ENCODE peak calls at places on chromosomes 6 and 20, in four cellular contexts. E, Y, L and S are unnamed samples.

GRCh38 chr6:83921315-83921714 is 61.8 kb downstream of the CYB5R4 start:
- DNase-seq in Y (no peak), E (no peak), L (no peak), S (peak)

GRCh38 chr6:168007592-168008338 is 10.3 kb downstream of the KIF25 start:
- DNase-seq in L (no peak), Y (peak), E (peak), S (no peak)

GRCh38 chr20:48197034-48197433 is 411.8 kb upstream of the SULF2 start:
- DNase-seq in E (no peak), Y (no peak), L (no peak), S (no peak)

GRCh38 chr6:35080821-35081425 is 60.2 kb downstream of the TCP11 start:
- DNase-seq in L (no peak), Y (no peak), E (no peak), S (no peak)

GRCh38 chr6:35727935-35728662 is 8.7 kb upstream of the ARMC12 start:
- DNase-seq in Y (peak), E (peak), L (no peak), S (peak)

GRCh38 chr6:90186637-90187361 is 109.8 kb downstream of the BACH2 start:
- DNase-seq in L (no peak), E (no peak), Y (no peak), S (no peak)

GRCh38 chr20:16530201-16530681 is 43.0 kb downstream of the KIF16B start:
- DNase-seq in L (no peak), E (peak), Y (peak), S (no peak)

GRCh38 chr6:93915961-93916360 is 496.6 kb upstream of the EPHA7 start:
- DNase-seq in Y (no peak), L (no peak), E (no peak), S (no peak)

GRCh38 chr6:71294121-71294523 is 5.5 kb downstream of the OGFRL1 start:
- DNase-seq in Y (peak), L (no peak), E (peak), S (no peak)

GRCh38 chr6:144202879-144203468 is 52.7 kb downstream of the STX11 start:
- DNase-seq in E (peak), Y (no peak), L (no peak), S (no peak)

DNA sequence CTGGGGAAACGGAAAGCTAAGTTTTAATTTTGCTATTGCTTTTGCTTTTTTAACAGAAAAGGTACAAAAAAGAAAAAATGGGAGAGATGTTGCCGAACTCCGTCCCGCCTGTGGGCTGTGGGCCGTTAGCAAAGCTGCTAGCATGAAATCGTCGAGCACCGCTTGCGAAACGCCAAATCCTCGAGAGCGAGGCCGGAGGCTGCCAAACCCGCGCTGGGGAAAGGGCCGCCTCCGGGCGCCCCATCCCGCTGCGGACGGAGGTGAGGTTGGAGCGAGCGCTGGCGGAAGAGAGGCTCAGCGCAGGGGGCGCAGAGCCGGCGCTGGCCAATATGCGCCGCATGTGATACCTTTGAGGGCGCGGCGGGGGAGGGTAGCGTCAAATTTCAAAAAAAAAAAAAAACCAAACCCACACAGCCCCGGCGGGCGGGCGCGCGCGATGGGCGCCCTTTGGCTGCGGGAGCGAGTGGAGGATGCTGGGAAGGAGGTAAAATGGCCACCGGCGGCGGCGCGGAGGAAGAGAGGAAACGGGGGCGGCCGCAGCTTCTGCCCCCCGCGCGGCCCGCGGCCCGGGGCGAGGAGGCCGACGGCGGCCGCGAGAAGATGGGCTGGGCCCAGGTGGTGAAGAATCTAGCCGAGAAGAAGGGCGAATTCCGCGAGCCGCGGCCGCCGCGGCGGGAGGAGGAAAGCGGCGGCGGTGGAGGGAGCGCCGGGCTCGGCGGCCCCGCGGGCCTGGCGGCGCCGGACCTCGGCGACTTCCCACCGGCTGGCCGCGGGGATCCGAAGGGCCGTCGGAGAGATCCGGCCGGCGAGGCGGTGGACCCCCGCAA is at the start of gene ZCCHC3:
- DNase-seq in E (peak), Y (peak), L (peak), S (peak)
- H2BK15ac ChIP-seq in E (peak), Y (peak), L (peak), S (no peak)

GRCh38 chr6:153735761-153736160 is 303.3 kb upstream of the OPRM1 start:
- DNase-seq in Y (no peak), E (no peak), L (no peak), S (no peak)
- H2BK15ac ChIP-seq in Y (no peak), E (no peak), L (no peak), S (no peak)

GRCh38 chr20:63409834-63410435 is 48.8 kb upstream of the CHRNA4 start:
- DNase-seq in E (no peak), L (no peak), Y (no peak), S (peak)
- H2BK15ac ChIP-seq in E (no peak), L (no peak), Y (no peak), S (no peak)

DNA sequence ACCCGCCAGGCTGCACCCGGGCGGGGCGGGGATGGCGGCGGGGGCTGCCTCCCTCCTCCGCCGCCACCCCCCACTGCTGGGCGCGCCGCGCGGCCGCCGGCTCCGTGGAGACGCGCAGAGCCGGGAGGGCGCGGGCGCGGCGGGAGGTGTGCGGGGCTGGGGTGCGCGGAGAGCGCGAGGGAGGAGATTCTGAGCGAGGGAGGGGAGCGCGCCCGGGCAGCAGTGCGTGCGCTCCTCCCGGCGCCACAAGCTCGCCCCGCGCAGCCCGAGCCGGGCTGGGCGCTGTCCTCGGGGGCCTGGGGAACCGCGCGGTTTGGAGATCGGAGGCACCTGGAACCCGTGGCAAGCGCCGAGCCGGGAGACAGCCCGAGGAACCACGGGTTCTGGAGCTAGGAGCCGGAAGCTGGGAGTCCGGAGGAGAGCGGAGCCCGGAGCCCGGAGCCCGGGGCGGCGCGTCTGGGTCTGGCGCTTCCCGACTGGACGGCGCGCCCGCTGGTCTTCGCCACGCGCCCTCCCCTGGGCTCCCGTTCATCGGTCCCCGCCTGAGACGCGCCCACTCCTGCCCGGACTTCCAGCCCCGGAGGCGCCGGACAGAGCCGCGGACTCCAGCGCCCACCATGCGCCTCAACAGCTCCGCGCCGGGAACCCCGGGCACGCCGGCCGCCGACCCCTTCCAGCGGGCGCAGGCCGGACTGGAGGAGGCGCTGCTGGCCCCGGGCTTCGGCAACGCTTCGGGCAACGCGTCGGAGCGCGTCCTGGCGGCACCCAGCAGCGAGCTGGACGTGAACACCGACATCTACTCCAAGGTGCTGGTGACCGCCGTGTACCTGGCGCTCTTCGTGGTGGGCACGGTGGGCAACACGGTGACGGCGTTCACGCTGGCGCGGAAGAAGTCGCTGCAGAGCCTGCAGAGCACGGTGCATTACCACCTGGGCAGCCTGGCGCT is at the start of gene NTSR1:
- DNase-seq in Y (no peak), E (no peak), L (no peak), S (peak)
- H2BK15ac ChIP-seq in Y (no peak), E (no peak), L (peak), S (no peak)

GRCh38 chr6:29753309-29753644 is 30.0 kb downstream of the HLA-F start:
- DNase-seq in E (no peak), L (no peak), Y (no peak), S (no peak)

GRCh38 chr6:29752451-29753308 is 29.4 kb downstream of the HLA-F start:
- DNase-seq in E (peak), Y (peak), L (peak), S (peak)

GRCh38 chr6:29757701-29758293 is 34.6 kb downstream of the HLA-F start:
- DNase-seq in L (no peak), E (no peak), Y (no peak), S (peak)

GRCh38 chr6:29757282-29757681 is 34.0 kb downstream of the HLA-F start:
- DNase-seq in Y (no peak), L (no peak), E (no peak), S (peak)

GRCh38 chr6:29755295-29755871 is 32.1 kb downstream of the HLA-F start:
- DNase-seq in L (no peak), Y (no peak), E (no peak), S (no peak)
- H2BK15ac ChIP-seq in L (no peak), Y (no peak), E (no peak), S (no peak)